ENCODE peak calls at places on chromosomes 4 and X, in seven cellular contexts. S, V, A, N, M, B and Z are unnamed samples.

GRCh38 chrX:38634665-38635064 is 73.3 kb downstream of the TSPAN7 start:
- DNase-seq in A (no peak), M (no peak), S (no peak), B (no peak), N (no peak), V (no peak), Z (no peak)

GRCh38 chr4:153234923-153235322 is 30.7 kb downstream of the TRIM2 start:
- DNase-seq in M (peak), S (no peak), A (no peak), N (no peak), B (no peak), V (no peak), Z (no peak)

GRCh38 chr4:105551968-105552746 is at the start of gene ARHGEF38:
- DNase-seq in M (peak), S (peak), V (no peak), A (no peak), N (no peak), B (no peak), Z (no peak)

GRCh38 chrX:31199770-31200114 is 127.9 kb upstream of the FTHL17 start:
- DNase-seq in N (no peak), S (no peak), B (no peak), V (no peak), A (no peak), M (no peak), Z (no peak)

GRCh38 chr4:38955957-38956356 is 76.3 kb downstream of the TMEM156 start:
- DNase-seq in N (no peak), S (no peak), V (no peak), B (no peak), A (no peak), M (no peak), Z (no peak)

GRCh38 chrX:112731793-112732192 is 52.1 kb upstream of the LHFPL1 start:
- DNase-seq in A (no peak), N (no peak), V (peak), B (no peak), M (peak), S (no peak), Z (peak)

GRCh38 chr4:98474408-98474844 is 184.0 kb downstream of the TSPAN5 start:
- DNase-seq in B (peak), N (no peak), S (no peak), V (no peak), M (peak), A (no peak), Z (no peak)

GRCh38 chrX:20237864-20238263 is 28.8 kb downstream of the RPS6KA3 start:
- DNase-seq in M (no peak), A (no peak), B (no peak), S (no peak), V (no peak), N (no peak), Z (no peak)

GRCh38 chr4:85932371-85933305 is 427.2 kb downstream of the MAPK10 start:
- DNase-seq in A (no peak), M (peak), N (no peak), V (no peak), B (no peak), S (peak), Z (no peak)

GRCh38 chrX:1558761-1559468 is 21.9 kb upstream of the P2RY8 start:
- DNase-seq in M (no peak), S (no peak), B (peak), V (no peak), A (no peak), N (no peak), Z (no peak)

GRCh38 chrX:41377624-41378023 is 43.7 kb downstream of the DDX3X start:
- DNase-seq in A (no peak), V (no peak), B (no peak), N (no peak), M (no peak), S (no peak), Z (no peak)

GRCh38 chr4:120066182-120066524 is 495 bp downstream of the MAD2L1 start:
- DNase-seq in V (peak), M (no peak), N (no peak), B (no peak), S (no peak), A (no peak), Z (no peak)

GRCh38 chr4:11691236-11691635 is 262.5 kb upstream of the HS3ST1 start:
- DNase-seq in V (no peak), B (no peak), S (no peak), M (no peak), N (no peak), A (no peak), Z (no peak)

GRCh38 chr4:41174444-41174843 is 39.9 kb downstream of the APBB2 start:
- DNase-seq in M (peak), S (no peak), A (no peak), N (no peak), B (no peak), V (peak), Z (no peak)

GRCh38 chr4:163679189-163679588 is 184.7 kb downstream of the TMA16 start:
- DNase-seq in S (no peak), N (no peak), A (peak), B (no peak), V (peak), M (no peak), Z (no peak)

GRCh38 chr4:173490256-173490655 is 39.8 kb downstream of the HAND2 start:
- DNase-seq in V (no peak), A (no peak), M (no peak), B (no peak), S (no peak), N (no peak), Z (no peak)

GRCh38 chr4:71545168-71545567 is 206.3 kb downstream of the SLC4A4 start:
- DNase-seq in V (no peak), M (peak), S (no peak), B (no peak), N (no peak), A (no peak), Z (no peak)

GRCh38 chrX:35244796-35245508 is 302.4 kb downstream of the FAM47B start:
- DNase-seq in B (no peak), M (no peak), V (no peak), N (no peak), S (no peak), A (no peak), Z (no peak)

GRCh38 chr4:13892739-13893105 is 265.2 kb upstream of the BOD1L1 start:
- DNase-seq in N (no peak), A (no peak), V (no peak), B (no peak), M (peak), S (no peak), Z (peak)

GRCh38 chrX:63686878-63687714 is 97.9 kb downstream of the ARHGEF9 start:
- DNase-seq in A (peak), V (peak), S (no peak), N (no peak), B (no peak), M (peak), Z (peak)

GRCh38 chr4:75630174-75630931 is at the start of gene CDKL2:
- DNase-seq in S (peak), N (peak), M (peak), B (peak), V (peak), A (peak), Z (peak)

GRCh38 chr4:2489081-2489805 is 20.3 kb downstream of the RNF4 start:
- DNase-seq in A (no peak), V (no peak), S (no peak), B (no peak), M (no peak), N (no peak), Z (no peak)

GRCh38 chr4:48275247-48275646 is 5.6 kb upstream of the TEC start:
- DNase-seq in S (no peak), V (peak), M (peak), A (peak), B (no peak), N (no peak), Z (no peak)

GRCh38 chr4:40316333-40316781 is 18.8 kb upstream of the CHRNA9 start:
- DNase-seq in N (no peak), S (no peak), B (peak), A (no peak), M (peak), V (peak), Z (peak)

GRCh38 chr4:140158234-140159030 is 4.4 kb upstream of the MAML3 start:
- DNase-seq in B (no peak), N (no peak), V (peak), S (peak), A (no peak), M (peak), Z (no peak)

GRCh38 chr4:23097251-23097650 is 404.5 kb downstream of the GBA3 start:
- DNase-seq in A (peak), M (peak), V (no peak), B (no peak), N (no peak), S (no peak), Z (peak)

GRCh38 chr4:184792950-184793555 is 32.7 kb downstream of the ACSL1 start:
- DNase-seq in N (no peak), A (peak), S (no peak), M (peak), B (no peak), V (no peak), Z (peak)